ENCODE peak calls at places on chromosomes 11 and 22, in four cellular contexts. Y is A549, G is HepG2, M is K562. E is an unnamed sample.

GRCh38 chr11:35105319-35106063 is 33.5 kb upstream of the CD44 start:
- DNase-seq in M (no peak), Y (no peak), G (no peak), E (no peak)

GRCh38 chr11:72716291-72716690 is 35.9 kb downstream of the ARAP1 start:
- DNase-seq in M (no peak), G (no peak), Y (no peak), E (no peak)

GRCh38 chr11:10041803-10042202 is 252.2 kb downstream of the SBF2 start:
- DNase-seq in M (no peak), Y (no peak), G (no peak), E (no peak)

GRCh38 chr11:129885381-129885780 is 10.0 kb downstream of the NFRKB start:
- DNase-seq in M (no peak), G (no peak), Y (no peak), E (no peak)

GRCh38 chr11:69948256-69949141 is 129.3 kb upstream of the FGF3 start:
- DNase-seq in M (peak), G (peak), Y (peak), E (peak)

GRCh38 chr11:129643031-129643721 is 172.5 kb upstream of the TMEM45B start:
- DNase-seq in Y (peak), G (no peak), M (no peak), E (no peak)

GRCh38 chr11:68923614-68924013 is 19.9 kb downstream of the IGHMBP2 start:
- DNase-seq in G (no peak), M (no peak), Y (no peak), E (no peak)

GRCh38 chr11:61497876-61498275 is 10.7 kb upstream of the LRRC10B start:
- DNase-seq in Y (no peak), G (no peak), M (no peak), E (no peak)

GRCh38 chr11:122758974-122759373 is 79.3 kb upstream of the CRTAM start:
- DNase-seq in Y (no peak), M (no peak), G (no peak), E (no peak)

DNA sequence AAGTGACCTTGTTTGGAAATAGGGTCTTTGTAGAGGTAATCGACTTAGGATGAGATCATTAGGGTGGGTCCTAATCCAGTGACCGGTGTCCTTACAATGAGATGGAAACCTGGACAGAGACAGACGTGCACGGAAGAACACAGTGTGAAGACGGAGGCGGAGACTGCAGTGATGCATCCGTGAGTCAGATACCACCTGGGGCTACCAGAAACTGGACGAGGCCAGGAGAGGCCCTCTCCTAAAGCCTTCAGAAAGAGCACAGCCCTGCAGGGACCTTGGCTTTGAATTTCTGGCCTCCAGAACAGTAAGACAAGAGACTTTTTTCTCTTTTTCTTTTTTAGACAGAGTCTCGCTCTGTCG is 82.5 kb downstream of the CELSR1 start:
- DNase-seq in M (no peak), Y (peak), G (no peak), E (no peak)
- TF ChIP-seq EP300 in M (no peak), Y (no peak), G (no peak), E (no peak)

GRCh38 chr22:35023692-35024363 is 42.1 kb upstream of the ISX start:
- DNase-seq in Y (peak), M (peak), G (no peak), E (peak)
- TF ChIP-seq MAFK in Y (no peak), M (no peak), G (no peak), E (no peak)

GRCh38 chr11:101770648-101771047 is 144.2 kb upstream of the CEP126 start:
- DNase-seq in G (no peak), M (no peak), Y (no peak), E (no peak)
- TF ChIP-seq EP300 in G (no peak), M (no peak), Y (no peak), E (no peak)

GRCh38 chr11:104541706-104542105 is 356.6 kb downstream of the CASP12 start:
- DNase-seq in M (no peak), Y (no peak), G (no peak), E (no peak)
- TF ChIP-seq MAFK in M (peak), Y (peak), G (peak), E (peak)

GRCh38 chr11:119745776-119746535 is 17.0 kb upstream of the NECTIN1 start:
- DNase-seq in Y (no peak), M (no peak), G (no peak), E (no peak)
- TF ChIP-seq EP300 in Y (no peak), M (no peak), G (no peak), E (no peak)

E was measured in H1.